ENCODE peak calls at places on chromosomes 12 and 14, in four cellular contexts. Q is DND-41, E is IMR-90, A is mesenchymal stem cell. D is an unnamed sample.

GRCh38 chr14:99572173-99572999 is 31.6 kb downstream of the CCDC85C start:
- DNase-seq in A (no peak), E (no peak), Q (no peak), D (no peak)

GRCh38 chr14:77097689-77098469 is at the start of gene CIPC:
- DNase-seq in Q (peak; percentile 99), E (peak; percentile 98), A (peak; percentile 99), D (peak; percentile 99)

GRCh38 chr12:51270067-51270846 is at the start of gene SMAGP:
- DNase-seq in A (peak; percentile 53), E (peak; percentile 21), Q (peak; percentile 77), D (peak; percentile 69)

GRCh38 chr12:56636675-56637540 is 6.8 kb upstream of the BAZ2A start:
- DNase-seq in E (peak; percentile 100), Q (peak; percentile 98), A (peak; percentile 100), D (peak; percentile 98)

GRCh38 chr14:24353551-24354529 is 14.0 kb upstream of the RIPK3 start:
- DNase-seq in A (peak; percentile 87), Q (no peak), E (peak; percentile 81), D (peak; percentile 79)

GRCh38 chr14:77284066-77284855 is 13.3 kb upstream of the NGB start:
- DNase-seq in A (no peak), E (no peak), Q (no peak), D (no peak)

GRCh38 chr12:26863515-26863914 is 30.5 kb upstream of the ITPR2 start:
- DNase-seq in E (peak; percentile 13), Q (peak; percentile 39), A (no peak), D (no peak)

GRCh38 chr12:124680863-124681778 is 113.7 kb upstream of the NCOR2 start:
- DNase-seq in E (peak; percentile 95), A (peak; percentile 99), Q (no peak), D (peak; percentile 97)

GRCh38 chr12:120162763-120163162 is 31.8 kb downstream of the GCN1 start:
- DNase-seq in Q (no peak), A (no peak), E (no peak), D (no peak)

GRCh38 chr12:131639270-131639940 is 71.5 kb upstream of the SFSWAP start:
- DNase-seq in Q (no peak), A (no peak), E (no peak), D (no peak)

GRCh38 chr12:97132270-97132669 is 225.2 kb downstream of the NEDD1 start:
- DNase-seq in Q (no peak), A (no peak), E (no peak), D (no peak)

GRCh38 chr14:105197274-105197673 is 16.2 kb upstream of the NUDT14 start:
- DNase-seq in E (peak; percentile 35), A (peak; percentile 13), Q (no peak), D (peak; percentile 31)

GRCh38 chr12:19496249-19497208 is 57.2 kb downstream of the AEBP2 start:
- DNase-seq in Q (no peak), A (no peak), E (no peak), D (no peak)

GRCh38 chr12:21526053-21526452 is at the start of gene SPX:
- DNase-seq in Q (no peak), A (no peak), E (peak; percentile 26), D (peak; percentile 9)

GRCh38 chr12:120762093-120762492 is 36.5 kb downstream of the ACADS start:
- DNase-seq in E (no peak), Q (no peak), A (no peak), D (no peak)

GRCh38 chr14:22545842-22546721 is 42.9 kb downstream of the DAD1 start:
- DNase-seq in A (peak; percentile 93), E (peak; percentile 89), Q (no peak), D (no peak)

GRCh38 chr12:14614704-14615121 is 47.0 kb upstream of the PLBD1 start:
- DNase-seq in Q (no peak), A (no peak), E (no peak), D (no peak)
- H3K4me2 ChIP-seq in Q (no peak overlapping the region), A (no peak overlapping the region), E (no peak overlapping the region), D (no peak overlapping the region)

GRCh38 chr12:104569348-104570173 is 112.8 kb downstream of the CHST11 start:
- DNase-seq in Q (peak; percentile 86), E (no peak), A (no peak), D (no peak)
- H3K9ac ChIP-seq in Q (peak overlapping the region; percentile 40), E (no peak overlapping the region), A (no peak overlapping the region), D (no peak overlapping the region)

DNA sequence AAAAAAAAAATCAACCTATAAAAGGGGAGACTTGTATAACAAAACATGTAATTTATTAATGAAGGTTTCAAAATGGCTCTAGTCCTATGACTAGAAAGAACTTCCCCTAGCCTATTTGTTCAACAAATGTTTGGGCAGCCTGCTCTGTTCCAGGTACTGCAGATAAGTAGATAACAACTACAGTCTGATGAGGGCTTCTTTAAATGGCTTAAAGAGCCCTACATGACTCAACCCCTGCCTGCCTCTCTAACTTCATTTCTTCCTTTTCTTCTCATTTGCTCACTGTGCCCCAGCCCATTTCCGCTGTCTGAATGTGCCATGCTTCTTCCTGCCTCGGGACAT is 21.5 kb downstream of the ALDH6A1 start:
- DNase-seq in Q (no peak), E (peak; percentile 15), A (peak; percentile 36), D (no peak)
- H3K4me2 ChIP-seq in Q (no peak overlapping the region), E (no peak overlapping the region), A (no peak overlapping the region), D (peak overlapping the region; percentile 16)

GRCh38 chr12:76020281-76020680 is 11.3 kb downstream of the PHLDA1 start:
- DNase-seq in Q (peak; percentile 82), E (peak; percentile 80), A (peak; percentile 93), D (peak; percentile 95)
- H3K9ac ChIP-seq in Q (peak overlapping the region; percentile 55), E (peak overlapping the region; percentile 57), A (peak overlapping the region; percentile 87), D (peak overlapping the region; percentile 76)

GRCh38 chr14:68479247-68479646 is 313.6 kb downstream of the ZFP36L1 start:
- DNase-seq in A (peak; percentile 19), E (peak; percentile 25), Q (no peak), D (no peak)
- H3K4me2 ChIP-seq in A (no peak overlapping the region), E (no peak overlapping the region), Q (no peak overlapping the region), D (no peak overlapping the region)

GRCh38 chr12:68773582-68773981 is 27.6 kb downstream of the SLC35E3 start:
- DNase-seq in Q (no peak), A (no peak), E (no peak), D (no peak)
- H3K9ac ChIP-seq in Q (no peak overlapping the region), A (no peak overlapping the region), E (no peak overlapping the region), D (no peak overlapping the region)

D was measured in mammary epithelial cell.